ENCODE peak calls at places on chromosomes 3 and 15, in seven cellular contexts. T is H9, D is astrocyte, Z is IMR-90, C is K562, Q is MM.1S, I is GM23248. S is an unnamed sample.
A peak's percentile ranks its signal among the peaks of the same experiment; 100 is the strongest.

GRCh38 chr3:43632269-43632733 is 10.5 kb upstream of the ANO10 start:
- DNase-seq in Q (no peak), Z (peak; percentile 90), C (peak; percentile 67), I (peak; percentile 95), T (no peak), D (peak; percentile 89), S (peak; percentile 12)

GRCh38 chr3:45035441-45036301 is 9.6 kb downstream of the CLEC3B start:
- DNase-seq in I (no peak), Q (no peak), T (peak; percentile 56), C (no peak), D (no peak), Z (peak; percentile 35), S (no peak)

GRCh38 chr3:155390361-155390760 is 96.9 kb upstream of the STRIT1 start:
- DNase-seq in C (no peak), D (no peak), Q (no peak), Z (no peak), T (no peak), I (no peak), S (no peak)

GRCh38 chr15:56996746-56997470 is 78.5 kb downstream of the TCF12 start:
- DNase-seq in I (peak; percentile 38), C (no peak), D (peak; percentile 62), T (no peak), Z (no peak), Q (no peak), S (no peak)

GRCh38 chr3:119939087-119939486 is 155.2 kb downstream of the GSK3B start:
- DNase-seq in D (no peak), T (no peak), I (no peak), Z (no peak), Q (no peak), C (no peak), S (no peak)

GRCh38 chr3:184562146-184562861 is 719 bp downstream of the EPHB3 start:
- DNase-seq in I (peak; percentile 66), Q (no peak), D (no peak), C (no peak), T (no peak), Z (no peak), S (no peak)

GRCh38 chr3:132659000-132659369 is 624 bp downstream of the ACAD11 start:
- DNase-seq in Q (peak; percentile 7), D (no peak), C (no peak), I (peak; percentile 67), T (no peak), Z (no peak), S (no peak)

GRCh38 chr3:114374433-114374832 is 80.6 kb downstream of the TIGIT start:
- DNase-seq in D (no peak), I (no peak), Q (no peak), C (no peak), T (no peak), Z (no peak), S (no peak)

GRCh38 chr3:193872265-193872753 is 263.6 kb upstream of the HES1 start:
- DNase-seq in C (peak; percentile 68), D (peak; percentile 99), Q (peak; percentile 93), I (peak; percentile 63), T (no peak), Z (peak; percentile 98), S (no peak)

GRCh38 chr3:14949126-14949525 is 1.7 kb downstream of the NR2C2 start:
- DNase-seq in Z (no peak), T (no peak), D (no peak), Q (no peak), C (no peak), I (peak; percentile 40), S (no peak)

GRCh38 chr3:14947886-14948608 is 664 bp downstream of the NR2C2 start:
- DNase-seq in Z (peak; percentile 94), Q (peak; percentile 95), D (peak; percentile 88), I (peak; percentile 98), C (peak; percentile 100), T (peak; percentile 97), S (peak; percentile 99)

GRCh38 chr3:14948609-14949038 is 1.2 kb downstream of the NR2C2 start:
- DNase-seq in I (no peak), C (peak; percentile 17), Q (no peak), D (peak; percentile 9), Z (no peak), T (no peak), S (no peak)

GRCh38 chr3:14946749-14947104 is 656 bp upstream of the NR2C2 start:
- DNase-seq in C (no peak), T (no peak), I (no peak), Q (peak; percentile 6), Z (no peak), D (no peak), S (no peak)

GRCh38 chr3:14947105-14947885 is at the start of gene NR2C2:
- DNase-seq in D (peak; percentile 38), I (peak; percentile 89), C (peak; percentile 96), Z (peak; percentile 68), T (peak; percentile 81), Q (peak; percentile 88), S (peak; percentile 93)
- H2AFZ ChIP-seq in D (peak within 1 kb of the TSS; percentile 94), I (peak within 1 kb of the TSS; percentile 81), C (peak within 1 kb of the TSS; percentile 99), Z (peak within 1 kb of the TSS; percentile 91), T (peak within 1 kb of the TSS; percentile 88), Q (peak within 1 kb of the TSS; percentile 78), S (peak within 1 kb of the TSS; percentile 90)

DNA sequence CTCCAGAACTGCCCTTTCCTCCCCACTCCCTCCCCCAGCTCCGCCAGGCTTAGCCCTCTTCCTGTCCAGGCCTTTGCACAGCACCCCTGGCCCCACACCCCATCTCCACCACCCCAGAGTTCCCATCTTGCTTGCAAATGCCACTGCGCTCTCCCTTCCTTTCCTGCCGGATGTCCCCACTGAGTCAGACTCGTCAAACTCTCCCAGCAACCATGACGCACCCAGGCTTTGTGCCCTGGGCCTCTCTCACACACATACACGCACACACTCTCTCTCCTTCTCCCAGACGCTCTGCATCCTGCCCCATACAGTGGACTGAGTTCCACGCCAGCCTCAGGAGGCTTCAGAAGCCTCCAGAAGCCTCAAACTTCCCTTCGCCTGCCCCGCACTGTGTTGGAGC is 2.8 kb upstream of the CCDC9B start:
- DNase-seq in C (no peak), D (peak; percentile 97), T (no peak), Z (peak; percentile 98), I (peak; percentile 94), Q (no peak), S (no peak)
- H3K27ac ChIP-seq in C (no peak overlapping the region), D (peak overlapping the region; percentile 99), T (no peak overlapping the region), Z (peak overlapping the region; percentile 85), I (peak overlapping the region; percentile 99), Q (no peak overlapping the region), S (no peak overlapping the region)

GRCh38 chr15:75335705-75336355 is at the start of gene COMMD4:
- DNase-seq in T (peak; percentile 95), D (peak; percentile 91), Q (peak; percentile 93), I (peak; percentile 97), C (peak; percentile 81), Z (peak; percentile 95), S (peak; percentile 97)
- H3K9ac ChIP-seq in T (peak within 1 kb of the TSS; percentile 92), D (peak within 1 kb of the TSS; percentile 92), Q (peak within 1 kb of the TSS; percentile 81), I (peak within 1 kb of the TSS; percentile 91), C (peak within 1 kb of the TSS; percentile 79), Z (peak within 1 kb of the TSS; percentile 84), S (peak within 1 kb of the TSS; percentile 80)

DNA sequence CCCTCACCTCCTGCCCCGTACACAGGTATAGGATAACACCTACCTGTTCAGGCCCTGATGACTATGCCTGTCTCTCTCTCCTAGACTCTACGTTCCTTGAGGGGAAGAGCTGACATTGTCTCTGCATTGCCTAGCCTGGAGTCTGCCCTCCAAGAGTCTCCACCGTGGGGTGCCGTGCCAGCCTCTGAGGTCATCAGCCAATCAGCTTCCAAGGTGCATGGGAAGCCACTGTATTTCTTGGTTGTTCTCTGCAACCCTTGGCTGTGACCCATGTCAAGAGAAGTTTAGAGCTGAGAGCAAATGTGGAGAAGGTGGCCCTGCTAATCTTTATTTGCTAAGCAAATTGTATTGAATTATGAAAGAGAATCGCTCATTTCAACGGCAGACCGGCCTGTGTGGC is 182.4 kb downstream of the MEGF11 start:
- DNase-seq in I (no peak), Q (no peak), C (no peak), T (no peak), D (no peak), Z (no peak), S (peak; percentile 75)
- H2AFZ ChIP-seq in I (no peak overlapping the region), Q (no peak overlapping the region), C (no peak overlapping the region), T (no peak overlapping the region), D (no peak overlapping the region), Z (no peak overlapping the region), S (peak overlapping the region; percentile 40)

DNA sequence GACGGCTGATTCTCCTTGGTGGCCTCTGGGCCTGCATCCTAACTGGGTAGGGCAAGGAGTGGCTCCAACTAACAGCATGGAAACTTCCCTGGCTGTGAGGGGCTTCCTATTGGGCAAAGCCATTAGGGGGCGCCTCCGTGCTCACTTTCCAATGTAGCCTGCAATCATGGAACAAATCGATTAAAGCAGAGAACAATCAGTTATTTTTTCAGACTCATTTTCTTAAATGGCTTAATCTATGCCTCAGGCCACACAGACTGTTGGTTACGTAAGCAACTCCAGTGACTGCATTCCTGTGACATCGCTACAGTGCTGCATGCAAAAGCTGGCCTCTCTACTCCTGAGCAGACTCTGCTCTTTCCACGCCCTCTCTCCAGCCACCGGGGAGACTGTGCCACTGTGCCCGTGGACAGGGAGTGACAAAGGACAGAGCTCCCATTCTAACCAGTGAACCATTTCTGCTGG is 278.9 kb downstream of the KLF13 start:
- DNase-seq in I (peak; percentile 79), T (peak; percentile 61), C (no peak), D (peak; percentile 21), Q (no peak), Z (peak; percentile 81), S (no peak)
- H3K27ac ChIP-seq in I (peak overlapping the region; percentile 58), T (no peak overlapping the region), C (no peak overlapping the region), D (no peak overlapping the region), Q (no peak overlapping the region), Z (peak overlapping the region; percentile 91), S (no peak overlapping the region)

DNA sequence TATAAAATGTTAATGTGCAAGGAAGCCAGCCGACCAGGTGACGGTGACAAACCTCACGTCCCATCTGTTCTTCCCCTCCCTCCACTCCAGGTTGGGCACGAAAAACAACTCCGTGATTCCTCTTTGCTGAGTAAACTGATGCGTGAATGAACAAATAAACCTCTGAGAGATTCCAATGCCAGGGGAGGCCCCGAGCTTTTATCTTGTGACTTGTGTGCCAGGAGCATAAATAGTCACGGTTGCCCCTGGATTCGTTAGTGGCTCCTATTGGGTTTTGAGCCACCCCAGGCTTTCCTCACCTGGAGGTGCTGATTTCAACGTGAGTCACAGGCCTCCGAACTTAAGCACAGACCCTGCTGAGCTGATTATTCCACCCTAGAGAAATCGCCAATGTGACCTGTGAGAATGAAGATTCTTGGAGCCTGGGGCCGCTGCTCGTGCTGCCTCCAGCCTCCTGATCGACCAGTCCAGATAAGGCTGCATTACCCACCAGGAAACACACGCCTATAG is 119.2 kb downstream of the SHQ1 start:
- DNase-seq in T (peak; percentile 38), Q (no peak), C (peak; percentile 12), D (no peak), Z (no peak), I (no peak), S (no peak)
- H3K9ac ChIP-seq in T (no peak overlapping the region), Q (no peak overlapping the region), C (no peak overlapping the region), D (no peak overlapping the region), Z (no peak overlapping the region), I (no peak overlapping the region), S (no peak overlapping the region)

GRCh38 chr3:150248116-150248864 is 159.8 kb upstream of the TSC22D2 start:
- DNase-seq in C (no peak), D (peak; percentile 93), T (no peak), Q (peak; percentile 17), I (peak; percentile 53), Z (peak; percentile 94), S (no peak)
- H2AFZ ChIP-seq in C (no peak overlapping the region), D (no peak overlapping the region), T (no peak overlapping the region), Q (no peak overlapping the region), I (peak overlapping the region; percentile 61), Z (no peak overlapping the region), S (peak overlapping the region; percentile 66)

GRCh38 chr3:187912007-187912406 is 166.7 kb upstream of the BCL6 start:
- DNase-seq in Z (no peak), D (no peak), T (no peak), C (no peak), Q (no peak), I (no peak), S (no peak)
- H3K27ac ChIP-seq in Z (no peak overlapping the region), D (no peak overlapping the region), T (no peak overlapping the region), C (no peak overlapping the region), Q (no peak overlapping the region), I (no peak overlapping the region), S (no peak overlapping the region)

S was measured in Karpas-422.